ENCODE peak calls at places on chromosomes 13 and 19, in four cellular contexts. One of them, this sample, is unnamed.

GRCh38 chr19:56765107-56765506 is 75.4 kb downstream of the PEG3 start:
- DNase-seq in caudate nucleus: peak; percentile 80
- DNase-seq in HCEC 1CT: no peak
- DNase-seq in NCI-H1105 treated with DMSO at 0.1 percent for 48 hours: no peak
- DNase-seq in this sample: no peak

GRCh38 chr13:24997367-24997967 is 98.5 kb upstream of the PABPC3 start:
- DNase-seq in HCEC 1CT: peak; percentile 17
- DNase-seq in NCI-H1105 treated with DMSO at 0.1 percent for 48 hours: peak; percentile 16
- DNase-seq in caudate nucleus: peak; percentile 11
- DNase-seq in this sample: peak; percentile 26

GRCh38 chr13:35961002-35961401 is 170.2 kb downstream of the DCLK1 start:
- DNase-seq in HCEC 1CT: no peak
- DNase-seq in caudate nucleus: no peak
- DNase-seq in NCI-H1105 treated with DMSO at 0.1 percent for 48 hours: no peak
- DNase-seq in this sample: no peak

GRCh38 chr13:25923217-25924085 is 128.4 kb downstream of the SHISA2 start:
- DNase-seq in caudate nucleus: no peak
- DNase-seq in HCEC 1CT: no peak
- DNase-seq in NCI-H1105 treated with DMSO at 0.1 percent for 48 hours: no peak
- DNase-seq in this sample: no peak

GRCh38 chr13:60617863-60618733 is 221.1 kb downstream of the TDRD3 start:
- DNase-seq in caudate nucleus: no peak
- DNase-seq in HCEC 1CT: peak; percentile 41
- DNase-seq in NCI-H1105 treated with DMSO at 0.1 percent for 48 hours: no peak
- DNase-seq in this sample: peak; percentile 30

GRCh38 chr13:77544365-77544764 is 8.9 kb downstream of the SCEL start:
- DNase-seq in caudate nucleus: no peak
- DNase-seq in NCI-H1105 treated with DMSO at 0.1 percent for 48 hours: peak; percentile 10
- DNase-seq in HCEC 1CT: no peak
- DNase-seq in this sample: no peak

GRCh38 chr19:9043524-9043923 is 33.3 kb upstream of the MUC16 start:
- DNase-seq in NCI-H1105 treated with DMSO at 0.1 percent for 48 hours: no peak
- DNase-seq in caudate nucleus: no peak
- DNase-seq in HCEC 1CT: no peak
- DNase-seq in this sample: no peak

GRCh38 chr19:46621191-46622117 is 3.4 kb downstream of the PTGIR start:
- DNase-seq in HCEC 1CT: no peak
- DNase-seq in NCI-H1105 treated with DMSO at 0.1 percent for 48 hours: no peak
- DNase-seq in caudate nucleus: no peak
- DNase-seq in this sample: no peak